ENCODE peak calls at places on chromosome 15, in five cellular contexts. One of them, this sample, is unnamed.

GRCh38 chr15:90553248-90553745 is 23.6 kb downstream of the CRTC3 start:
- DNase-seq in stimulated activated CD4-positive, alpha-beta T cell treated with anti-CD3 and anti-CD28 coated beads, Interleukin-2, amount 100 ng/mL, for 24 hours: no peak
- DNase-seq in NAMALWA: no peak
- DNase-seq in MM.1S: no peak
- DNase-seq in amygdala: no peak
- DNase-seq in this sample: no peak

GRCh38 chr15:60982249-60982932 is 246.7 kb downstream of the RORA start:
- DNase-seq in stimulated activated CD4-positive, alpha-beta T cell treated with anti-CD3 and anti-CD28 coated beads, Interleukin-2, amount 100 ng/mL, for 24 hours: no peak
- DNase-seq in NAMALWA: no peak
- DNase-seq in MM.1S: no peak
- DNase-seq in amygdala: no peak
- DNase-seq in this sample: no peak

GRCh38 chr15:90054618-90055097 is 47.6 kb downstream of the IDH2 start:
- DNase-seq in stimulated activated CD4-positive, alpha-beta T cell treated with anti-CD3 and anti-CD28 coated beads, Interleukin-2, amount 100 ng/mL, for 24 hours: no peak
- DNase-seq in NAMALWA: no peak
- DNase-seq in MM.1S: no peak
- DNase-seq in amygdala: no peak
- DNase-seq in this sample: no peak

GRCh38 chr15:72342385-72342784 is 22.4 kb upstream of the CELF6 start:
- DNase-seq in stimulated activated CD4-positive, alpha-beta T cell treated with anti-CD3 and anti-CD28 coated beads, Interleukin-2, amount 100 ng/mL, for 24 hours: peak; percentile 27
- DNase-seq in NAMALWA: peak; percentile 54
- DNase-seq in MM.1S: no peak
- DNase-seq in amygdala: no peak
- DNase-seq in this sample: peak; percentile 27

GRCh38 chr15:37536967-37537624 is 397.3 kb upstream of the TMCO5A start:
- DNase-seq in stimulated activated CD4-positive, alpha-beta T cell treated with anti-CD3 and anti-CD28 coated beads, Interleukin-2, amount 100 ng/mL, for 24 hours: no peak
- DNase-seq in NAMALWA: no peak
- DNase-seq in MM.1S: no peak
- DNase-seq in amygdala: no peak
- DNase-seq in this sample: no peak

GRCh38 chr15:29924750-29925149 is 102.5 kb upstream of the TJP1 start:
- DNase-seq in stimulated activated CD4-positive, alpha-beta T cell treated with anti-CD3 and anti-CD28 coated beads, Interleukin-2, amount 100 ng/mL, for 24 hours: no peak
- DNase-seq in NAMALWA: no peak
- DNase-seq in MM.1S: no peak
- DNase-seq in amygdala: no peak
- DNase-seq in this sample: no peak

GRCh38 chr15:101156509-101157159 is 95.2 kb downstream of the CHSY1 start:
- DNase-seq in stimulated activated CD4-positive, alpha-beta T cell treated with anti-CD3 and anti-CD28 coated beads, Interleukin-2, amount 100 ng/mL, for 24 hours: no peak
- DNase-seq in NAMALWA: peak; percentile 59
- DNase-seq in MM.1S: no peak
- DNase-seq in amygdala: no peak
- DNase-seq in this sample: no peak

GRCh38 chr15:26773485-26773877 is 615 bp upstream of the GABRB3 start:
- DNase-seq in stimulated activated CD4-positive, alpha-beta T cell treated with anti-CD3 and anti-CD28 coated beads, Interleukin-2, amount 100 ng/mL, for 24 hours: no peak
- DNase-seq in NAMALWA: no peak
- DNase-seq in MM.1S: no peak
- DNase-seq in amygdala: no peak
- DNase-seq in this sample: no peak

GRCh38 chr15:88649753-88650551 is 11.1 kb downstream of the ISG20 start:
- DNase-seq in stimulated activated CD4-positive, alpha-beta T cell treated with anti-CD3 and anti-CD28 coated beads, Interleukin-2, amount 100 ng/mL, for 24 hours: peak; percentile 14
- DNase-seq in NAMALWA: no peak
- DNase-seq in MM.1S: no peak
- DNase-seq in amygdala: no peak
- DNase-seq in this sample: no peak

GRCh38 chr15:39855400-39855799 is 64.7 kb downstream of the GPR176 start:
- DNase-seq in stimulated activated CD4-positive, alpha-beta T cell treated with anti-CD3 and anti-CD28 coated beads, Interleukin-2, amount 100 ng/mL, for 24 hours: no peak
- DNase-seq in NAMALWA: no peak
- DNase-seq in MM.1S: no peak
- DNase-seq in amygdala: no peak
- DNase-seq in this sample: no peak

GRCh38 chr15:77430213-77430612 is 9.5 kb downstream of the HMG20A start:
- DNase-seq in stimulated activated CD4-positive, alpha-beta T cell treated with anti-CD3 and anti-CD28 coated beads, Interleukin-2, amount 100 ng/mL, for 24 hours: no peak
- DNase-seq in NAMALWA: no peak
- DNase-seq in MM.1S: no peak
- DNase-seq in amygdala: no peak
- DNase-seq in this sample: no peak

GRCh38 chr15:55170361-55170760 is 26.4 kb downstream of the RSL24D1 start:
- DNase-seq in stimulated activated CD4-positive, alpha-beta T cell treated with anti-CD3 and anti-CD28 coated beads, Interleukin-2, amount 100 ng/mL, for 24 hours: no peak
- DNase-seq in NAMALWA: no peak
- DNase-seq in MM.1S: no peak
- DNase-seq in amygdala: no peak
- DNase-seq in this sample: no peak

GRCh38 chr15:66936115-66936863 is 129.1 kb upstream of the SMAD3 start:
- DNase-seq in stimulated activated CD4-positive, alpha-beta T cell treated with anti-CD3 and anti-CD28 coated beads, Interleukin-2, amount 100 ng/mL, for 24 hours: no peak
- DNase-seq in NAMALWA: no peak
- DNase-seq in MM.1S: no peak
- DNase-seq in amygdala: no peak
- DNase-seq in this sample: no peak

GRCh38 chr15:70486451-70487379 is 276.6 kb downstream of the UACA start:
- DNase-seq in stimulated activated CD4-positive, alpha-beta T cell treated with anti-CD3 and anti-CD28 coated beads, Interleukin-2, amount 100 ng/mL, for 24 hours: peak; percentile 69
- DNase-seq in NAMALWA: no peak
- DNase-seq in MM.1S: no peak
- DNase-seq in amygdala: no peak
- DNase-seq in this sample: peak; percentile 94

GRCh38 chr15:77517579-77517978 is 96.9 kb downstream of the HMG20A start:
- DNase-seq in stimulated activated CD4-positive, alpha-beta T cell treated with anti-CD3 and anti-CD28 coated beads, Interleukin-2, amount 100 ng/mL, for 24 hours: no peak
- DNase-seq in NAMALWA: no peak
- DNase-seq in MM.1S: no peak
- DNase-seq in amygdala: no peak
- DNase-seq in this sample: no peak

GRCh38 chr15:22241451-22241850 is 161.1 kb downstream of the OR4M2 start:
- DNase-seq in stimulated activated CD4-positive, alpha-beta T cell treated with anti-CD3 and anti-CD28 coated beads, Interleukin-2, amount 100 ng/mL, for 24 hours: no peak
- DNase-seq in NAMALWA: no peak
- DNase-seq in MM.1S: no peak
- DNase-seq in amygdala: no peak
- DNase-seq in this sample: no peak

GRCh38 chr15:89226359-89227221 is 5.2 kb upstream of the RLBP1 start:
- DNase-seq in stimulated activated CD4-positive, alpha-beta T cell treated with anti-CD3 and anti-CD28 coated beads, Interleukin-2, amount 100 ng/mL, for 24 hours: no peak
- DNase-seq in NAMALWA: no peak
- DNase-seq in MM.1S: no peak
- DNase-seq in amygdala: no peak
- DNase-seq in this sample: no peak

GRCh38 chr15:75843618-75844610 is 667 bp downstream of the UBE2Q2 start:
- DNase-seq in stimulated activated CD4-positive, alpha-beta T cell treated with anti-CD3 and anti-CD28 coated beads, Interleukin-2, amount 100 ng/mL, for 24 hours: peak; percentile 52
- DNase-seq in NAMALWA: peak; percentile 67
- DNase-seq in MM.1S: peak; percentile 48
- DNase-seq in amygdala: peak; percentile 66
- DNase-seq in this sample: peak; percentile 44

GRCh38 chr15:66004618-66005262 is 135.4 kb downstream of the RAB11A start:
- DNase-seq in stimulated activated CD4-positive, alpha-beta T cell treated with anti-CD3 and anti-CD28 coated beads, Interleukin-2, amount 100 ng/mL, for 24 hours: no peak
- DNase-seq in NAMALWA: peak; percentile 49
- DNase-seq in MM.1S: peak; percentile 34
- DNase-seq in amygdala: no peak
- DNase-seq in this sample: peak; percentile 10

GRCh38 chr15:77464129-77464865 is 43.6 kb downstream of the HMG20A start:
- DNase-seq in stimulated activated CD4-positive, alpha-beta T cell treated with anti-CD3 and anti-CD28 coated beads, Interleukin-2, amount 100 ng/mL, for 24 hours: no peak
- DNase-seq in NAMALWA: no peak
- DNase-seq in MM.1S: no peak
- DNase-seq in amygdala: no peak
- DNase-seq in this sample: no peak

GRCh38 chr15:42721016-42721415 is 15.9 kb downstream of the CDAN1 start:
- DNase-seq in stimulated activated CD4-positive, alpha-beta T cell treated with anti-CD3 and anti-CD28 coated beads, Interleukin-2, amount 100 ng/mL, for 24 hours: no peak
- DNase-seq in NAMALWA: no peak
- DNase-seq in MM.1S: no peak
- DNase-seq in amygdala: no peak
- DNase-seq in this sample: no peak